ENCODE peak calls at places on chromosomes 2 and 18, in seven cellular contexts. A, J, P, Y, O, R and B are unnamed samples.
A peak's percentile ranks its signal among the peaks of the same experiment; 100 is the strongest.

GRCh38 chr2:227388537-227389011 is 825 bp upstream of the SCYGR1 start:
- DNase-seq in Y (no peak), R (no peak), O (peak; percentile 94), P (no peak), A (no peak), J (no peak), B (no peak)

GRCh38 chr18:50928551-50928950 is 39.3 kb upstream of the ELAC1 start:
- DNase-seq in J (no peak), P (no peak), R (no peak), A (no peak), Y (no peak), O (peak; percentile 39), B (no peak)

GRCh38 chr2:72139871-72140620 is 7.6 kb downstream of the CYP26B1 start:
- DNase-seq in A (no peak), J (peak; percentile 9), P (peak; percentile 28), Y (no peak), R (no peak), O (no peak), B (no peak)

GRCh38 chr18:49250819-49251388 is 209.5 kb downstream of the DYM start:
- DNase-seq in O (peak; percentile 25), J (no peak), A (no peak), R (no peak), P (no peak), Y (no peak), B (no peak)

GRCh38 chr2:4140284-4140962 is 437.0 kb downstream of the DCDC2C start:
- DNase-seq in A (no peak), R (peak; percentile 50), O (no peak), J (no peak), P (no peak), Y (no peak), B (no peak)

GRCh38 chr18:60070631-60071030 is 170.8 kb downstream of the PMAIP1 start:
- DNase-seq in Y (no peak), R (no peak), P (no peak), A (no peak), O (peak; percentile 50), J (no peak), B (no peak)

GRCh38 chr2:99670768-99671734 is 181.2 kb upstream of the REV1 start:
- DNase-seq in Y (no peak), O (peak; percentile 80), R (peak; percentile 8), A (no peak), J (no peak), P (no peak), B (no peak)

GRCh38 chr18:48690494-48690893 is 151.7 kb downstream of the CTIF start:
- DNase-seq in P (no peak), O (no peak), J (no peak), A (no peak), Y (no peak), R (no peak), B (no peak)

GRCh38 chr2:100852999-100853908 is 33.3 kb downstream of the NPAS2 start:
- DNase-seq in J (no peak), P (no peak), A (no peak), R (no peak), Y (no peak), O (no peak), B (no peak)

GRCh38 chr2:192828947-192829346 is 634.2 kb upstream of the TMEFF2 start:
- DNase-seq in R (no peak), P (no peak), A (no peak), J (no peak), Y (peak; percentile 6), O (no peak), B (no peak)

GRCh38 chr2:25323042-25323514 is 18.6 kb downstream of the DNMT3A start:
- DNase-seq in R (no peak), A (no peak), J (no peak), Y (no peak), O (peak; percentile 49), P (no peak), B (no peak)

GRCh38 chr18:59696311-59697235 is 650 bp downstream of the CCBE1 start:
- DNase-seq in P (no peak), Y (peak; percentile 31), A (no peak), R (no peak), J (peak; percentile 15), O (peak; percentile 67), B (no peak)

GRCh38 chr2:38474833-38475566 is 97.9 kb upstream of the ATL2 start:
- DNase-seq in P (no peak), J (no peak), A (no peak), R (no peak), O (no peak), Y (no peak), B (no peak)

GRCh38 chr2:157786663-157787363 is 89.3 kb downstream of the ACVR1 start:
- DNase-seq in O (peak; percentile 37), R (no peak), J (no peak), P (no peak), A (no peak), Y (no peak), B (no peak)

GRCh38 chr2:101846973-101847372 is 144.8 kb upstream of the IL1R2 start:
- DNase-seq in A (no peak), O (no peak), P (no peak), R (no peak), Y (no peak), J (no peak), B (no peak)

GRCh38 chr2:84450288-84451227 is 8.5 kb downstream of the SUCLG1 start:
- DNase-seq in R (no peak), P (no peak), A (no peak), O (no peak), Y (no peak), J (no peak), B (no peak)

GRCh38 chr2:84454581-84454980 is 4.5 kb downstream of the SUCLG1 start:
- DNase-seq in R (no peak), P (no peak), Y (no peak), A (no peak), O (no peak), J (no peak), B (no peak)

GRCh38 chr2:84449711-84450110 is 9.4 kb downstream of the SUCLG1 start:
- DNase-seq in P (no peak), Y (no peak), A (no peak), R (no peak), J (no peak), O (no peak), B (no peak)

GRCh38 chr2:84451579-84451978 is 7.5 kb downstream of the SUCLG1 start:
- DNase-seq in A (no peak), Y (no peak), P (no peak), J (no peak), R (no peak), O (no peak), B (no peak)

DNA sequence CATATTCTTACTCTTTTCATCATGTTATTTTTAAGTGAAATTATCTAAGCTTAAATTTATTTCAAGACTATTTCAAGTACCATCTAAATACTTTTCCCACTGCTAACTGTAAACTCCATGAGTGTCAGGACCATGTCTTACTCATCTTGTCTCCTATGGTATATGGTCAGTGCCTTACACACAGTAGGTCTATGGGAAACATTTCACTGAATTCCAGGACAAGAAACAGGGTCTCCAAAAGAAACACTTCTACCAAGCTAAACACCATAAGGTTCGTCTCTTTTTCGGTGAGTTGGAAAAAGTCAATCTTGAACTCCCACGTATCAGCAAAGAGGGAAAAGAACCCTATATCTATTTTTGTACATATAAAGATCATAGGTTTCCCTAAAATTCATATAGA is 6.5 kb downstream of the SUCLG1 start:
- DNase-seq in P (no peak), O (no peak), A (no peak), R (no peak), J (no peak), Y (no peak), B (no peak)
- H3K27ac ChIP-seq in P (no peak overlapping the region), O (no peak overlapping the region), A (no peak overlapping the region), R (no peak overlapping the region), J (no peak overlapping the region), Y (no peak overlapping the region), B (no peak overlapping the region)

DNA sequence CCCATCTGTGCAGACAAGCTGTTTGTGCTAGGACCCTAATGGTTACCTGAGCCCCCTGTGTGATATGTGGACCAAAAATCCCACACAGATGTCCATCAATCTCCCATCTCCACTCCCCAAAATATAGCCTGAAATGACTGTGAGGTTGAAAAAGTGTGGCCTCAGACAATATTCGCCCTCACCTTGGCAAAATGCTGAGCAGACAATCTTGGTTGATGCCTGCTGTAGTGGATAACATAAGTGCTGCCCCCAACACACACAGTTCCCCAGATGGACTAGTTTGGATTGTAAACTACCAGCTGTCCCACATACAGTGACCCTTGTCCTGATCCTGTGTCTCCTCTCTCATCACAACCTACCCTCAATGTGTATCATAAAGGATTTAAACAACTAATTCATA is 161.8 kb downstream of the FBXO15 start:
- DNase-seq in J (no peak), R (no peak), A (no peak), P (no peak), O (no peak), Y (no peak), B (no peak)
- H3K27ac ChIP-seq in J (no peak overlapping the region), R (no peak overlapping the region), A (no peak overlapping the region), P (no peak overlapping the region), O (no peak overlapping the region), Y (no peak overlapping the region), B (no peak overlapping the region)

GRCh38 chr2:229300814-229301213 is 29.7 kb upstream of the PID1 start:
- DNase-seq in P (no peak), A (no peak), Y (no peak), R (no peak), J (no peak), O (peak; percentile 29), B (no peak)
- H3K27ac ChIP-seq in P (peak overlapping the region; percentile 49), A (no peak overlapping the region), Y (no peak overlapping the region), R (no peak overlapping the region), J (no peak overlapping the region), O (no peak overlapping the region), B (no peak overlapping the region)

GRCh38 chr2:237876056-237876439 is 16.6 kb downstream of the RAMP1 start:
- DNase-seq in O (no peak), Y (no peak), A (no peak), J (no peak), P (no peak), R (no peak), B (no peak)
- H3K27ac ChIP-seq in O (no peak overlapping the region), Y (peak overlapping the region; percentile 22), A (no peak overlapping the region), J (peak overlapping the region; percentile 42), P (no peak overlapping the region), R (no peak overlapping the region), B (no peak overlapping the region)

GRCh38 chr2:7773974-7774365 is 856.8 kb downstream of the RNF144A start:
- DNase-seq in Y (no peak), A (no peak), O (no peak), J (no peak), P (no peak), R (no peak), B (no peak)
- H3K27ac ChIP-seq in Y (no peak overlapping the region), A (no peak overlapping the region), O (no peak overlapping the region), J (no peak overlapping the region), P (peak overlapping the region; percentile 48), R (no peak overlapping the region), B (no peak overlapping the region)